ENCODE peak calls at places on chromosomes 7 and 10, in six cellular contexts. One of them, this sample, is unnamed.

GRCh38 chr7:36708765-36709164 is 15.5 kb downstream of the AOAH start:
- DNase-seq in stimulated activated CD4-positive, alpha-beta T cell treated with anti-CD3 and anti-CD28 coated beads, Interleukin-1b, Interleukin-23, amount 100 ng/mL, for 4 hours: no peak
- DNase-seq in T-helper 2 cell: no peak
- DNase-seq in WTC11: no peak
- DNase-seq in NCI-H1105 treated with DMSO at 0.1 percent for 48 hours: no peak
- DNase-seq in Calu3: peak
- DNase-seq in this sample: no peak

GRCh38 chr7:136528329-136528728 is 340.1 kb upstream of the CHRM2 start:
- DNase-seq in stimulated activated CD4-positive, alpha-beta T cell treated with anti-CD3 and anti-CD28 coated beads, Interleukin-1b, Interleukin-23, amount 100 ng/mL, for 4 hours: no peak
- DNase-seq in T-helper 2 cell: no peak
- DNase-seq in WTC11: no peak
- DNase-seq in NCI-H1105 treated with DMSO at 0.1 percent for 48 hours: no peak
- DNase-seq in Calu3: no peak
- DNase-seq in this sample: no peak

GRCh38 chr10:19908991-19909699 is 92.9 kb downstream of the PLXDC2 start:
- DNase-seq in stimulated activated CD4-positive, alpha-beta T cell treated with anti-CD3 and anti-CD28 coated beads, Interleukin-1b, Interleukin-23, amount 100 ng/mL, for 4 hours: no peak
- DNase-seq in T-helper 2 cell: no peak
- DNase-seq in WTC11: no peak
- DNase-seq in NCI-H1105 treated with DMSO at 0.1 percent for 48 hours: no peak
- DNase-seq in Calu3: no peak
- DNase-seq in this sample: no peak

GRCh38 chr7:149725426-149725821 is 48.0 kb downstream of the ZNF467 start:
- DNase-seq in stimulated activated CD4-positive, alpha-beta T cell treated with anti-CD3 and anti-CD28 coated beads, Interleukin-1b, Interleukin-23, amount 100 ng/mL, for 4 hours: no peak
- DNase-seq in T-helper 2 cell: no peak
- DNase-seq in WTC11: no peak
- DNase-seq in NCI-H1105 treated with DMSO at 0.1 percent for 48 hours: no peak
- DNase-seq in Calu3: no peak
- DNase-seq in this sample: no peak

GRCh38 chr10:7945469-7946187 is 108.9 kb upstream of the GATA3 start:
- DNase-seq in stimulated activated CD4-positive, alpha-beta T cell treated with anti-CD3 and anti-CD28 coated beads, Interleukin-1b, Interleukin-23, amount 100 ng/mL, for 4 hours: no peak
- DNase-seq in T-helper 2 cell: no peak
- DNase-seq in WTC11: no peak
- DNase-seq in NCI-H1105 treated with DMSO at 0.1 percent for 48 hours: no peak
- DNase-seq in Calu3: no peak
- DNase-seq in this sample: no peak

GRCh38 chr7:132518102-132518838 is 58.0 kb downstream of the PLXNA4 start:
- DNase-seq in stimulated activated CD4-positive, alpha-beta T cell treated with anti-CD3 and anti-CD28 coated beads, Interleukin-1b, Interleukin-23, amount 100 ng/mL, for 4 hours: no peak
- DNase-seq in T-helper 2 cell: no peak
- DNase-seq in WTC11: peak
- DNase-seq in NCI-H1105 treated with DMSO at 0.1 percent for 48 hours: no peak
- DNase-seq in Calu3: peak
- DNase-seq in this sample: no peak

GRCh38 chr10:69855346-69856163 is 53.8 kb downstream of the COL13A1 start:
- DNase-seq in stimulated activated CD4-positive, alpha-beta T cell treated with anti-CD3 and anti-CD28 coated beads, Interleukin-1b, Interleukin-23, amount 100 ng/mL, for 4 hours: no peak
- DNase-seq in T-helper 2 cell: no peak
- DNase-seq in WTC11: no peak
- DNase-seq in NCI-H1105 treated with DMSO at 0.1 percent for 48 hours: peak
- DNase-seq in Calu3: no peak
- DNase-seq in this sample: no peak

GRCh38 chr7:81604808-81605174 is 165.1 kb downstream of the HGF start:
- DNase-seq in stimulated activated CD4-positive, alpha-beta T cell treated with anti-CD3 and anti-CD28 coated beads, Interleukin-1b, Interleukin-23, amount 100 ng/mL, for 4 hours: no peak
- DNase-seq in T-helper 2 cell: no peak
- DNase-seq in WTC11: no peak
- DNase-seq in NCI-H1105 treated with DMSO at 0.1 percent for 48 hours: no peak
- DNase-seq in Calu3: no peak
- DNase-seq in this sample: no peak

GRCh38 chr10:79242620-79243152 is 104.6 kb upstream of the PPIF start:
- DNase-seq in stimulated activated CD4-positive, alpha-beta T cell treated with anti-CD3 and anti-CD28 coated beads, Interleukin-1b, Interleukin-23, amount 100 ng/mL, for 4 hours: peak
- DNase-seq in T-helper 2 cell: no peak
- DNase-seq in WTC11: peak
- DNase-seq in NCI-H1105 treated with DMSO at 0.1 percent for 48 hours: peak
- DNase-seq in Calu3: peak
- DNase-seq in this sample: no peak

GRCh38 chr10:77179015-77179695 is 458.5 kb downstream of the KCNMA1 start:
- DNase-seq in stimulated activated CD4-positive, alpha-beta T cell treated with anti-CD3 and anti-CD28 coated beads, Interleukin-1b, Interleukin-23, amount 100 ng/mL, for 4 hours: no peak
- DNase-seq in T-helper 2 cell: no peak
- DNase-seq in WTC11: no peak
- DNase-seq in NCI-H1105 treated with DMSO at 0.1 percent for 48 hours: no peak
- DNase-seq in Calu3: no peak
- DNase-seq in this sample: no peak

GRCh38 chr7:96484845-96485244 is 162.9 kb upstream of the SLC25A13 start:
- DNase-seq in stimulated activated CD4-positive, alpha-beta T cell treated with anti-CD3 and anti-CD28 coated beads, Interleukin-1b, Interleukin-23, amount 100 ng/mL, for 4 hours: no peak
- DNase-seq in T-helper 2 cell: no peak
- DNase-seq in WTC11: no peak
- DNase-seq in NCI-H1105 treated with DMSO at 0.1 percent for 48 hours: no peak
- DNase-seq in Calu3: no peak
- DNase-seq in this sample: no peak

GRCh38 chr7:78716876-78717275 is 736.6 kb downstream of the MAGI2 start:
- DNase-seq in stimulated activated CD4-positive, alpha-beta T cell treated with anti-CD3 and anti-CD28 coated beads, Interleukin-1b, Interleukin-23, amount 100 ng/mL, for 4 hours: no peak
- DNase-seq in T-helper 2 cell: no peak
- DNase-seq in WTC11: peak
- DNase-seq in NCI-H1105 treated with DMSO at 0.1 percent for 48 hours: no peak
- DNase-seq in Calu3: peak
- DNase-seq in this sample: no peak

GRCh38 chr7:1359051-1359400 is 100.2 kb downstream of the MICALL2 start:
- DNase-seq in stimulated activated CD4-positive, alpha-beta T cell treated with anti-CD3 and anti-CD28 coated beads, Interleukin-1b, Interleukin-23, amount 100 ng/mL, for 4 hours: no peak
- DNase-seq in T-helper 2 cell: no peak
- DNase-seq in WTC11: no peak
- DNase-seq in NCI-H1105 treated with DMSO at 0.1 percent for 48 hours: no peak
- DNase-seq in Calu3: no peak
- DNase-seq in this sample: no peak

GRCh38 chr10:132898391-132899053 is 43.8 kb downstream of the CFAP46 start:
- DNase-seq in stimulated activated CD4-positive, alpha-beta T cell treated with anti-CD3 and anti-CD28 coated beads, Interleukin-1b, Interleukin-23, amount 100 ng/mL, for 4 hours: no peak
- DNase-seq in T-helper 2 cell: no peak
- DNase-seq in WTC11: no peak
- DNase-seq in NCI-H1105 treated with DMSO at 0.1 percent for 48 hours: no peak
- DNase-seq in Calu3: no peak
- DNase-seq in this sample: no peak

GRCh38 chr7:108368466-108368865 is 87.8 kb downstream of the NRCAM start:
- DNase-seq in stimulated activated CD4-positive, alpha-beta T cell treated with anti-CD3 and anti-CD28 coated beads, Interleukin-1b, Interleukin-23, amount 100 ng/mL, for 4 hours: no peak
- DNase-seq in T-helper 2 cell: no peak
- DNase-seq in WTC11: no peak
- DNase-seq in NCI-H1105 treated with DMSO at 0.1 percent for 48 hours: no peak
- DNase-seq in Calu3: no peak
- DNase-seq in this sample: no peak

GRCh38 chr7:816751-817671 is 15.3 kb upstream of the SUN1 start:
- DNase-seq in stimulated activated CD4-positive, alpha-beta T cell treated with anti-CD3 and anti-CD28 coated beads, Interleukin-1b, Interleukin-23, amount 100 ng/mL, for 4 hours: peak
- DNase-seq in T-helper 2 cell: no peak
- DNase-seq in WTC11: peak
- DNase-seq in NCI-H1105 treated with DMSO at 0.1 percent for 48 hours: peak
- DNase-seq in Calu3: peak
- DNase-seq in this sample: no peak

GRCh38 chr7:3217166-3217565 is 83.9 kb upstream of the SDK1 start:
- DNase-seq in stimulated activated CD4-positive, alpha-beta T cell treated with anti-CD3 and anti-CD28 coated beads, Interleukin-1b, Interleukin-23, amount 100 ng/mL, for 4 hours: no peak
- DNase-seq in T-helper 2 cell: no peak
- DNase-seq in WTC11: no peak
- DNase-seq in NCI-H1105 treated with DMSO at 0.1 percent for 48 hours: no peak
- DNase-seq in Calu3: peak
- DNase-seq in this sample: no peak

GRCh38 chr10:43057231-43057711 is 19.6 kb upstream of the RET start:
- DNase-seq in stimulated activated CD4-positive, alpha-beta T cell treated with anti-CD3 and anti-CD28 coated beads, Interleukin-1b, Interleukin-23, amount 100 ng/mL, for 4 hours: no peak
- DNase-seq in T-helper 2 cell: no peak
- DNase-seq in WTC11: peak
- DNase-seq in NCI-H1105 treated with DMSO at 0.1 percent for 48 hours: no peak
- DNase-seq in Calu3: no peak
- DNase-seq in this sample: no peak

GRCh38 chr7:68488366-68489060 is 1109.8 kb upstream of the AUTS2 start:
- DNase-seq in stimulated activated CD4-positive, alpha-beta T cell treated with anti-CD3 and anti-CD28 coated beads, Interleukin-1b, Interleukin-23, amount 100 ng/mL, for 4 hours: no peak
- DNase-seq in T-helper 2 cell: no peak
- DNase-seq in WTC11: no peak
- DNase-seq in NCI-H1105 treated with DMSO at 0.1 percent for 48 hours: no peak
- DNase-seq in Calu3: no peak
- DNase-seq in this sample: no peak

GRCh38 chr7:46107610-46108217 is 186.6 kb upstream of the IGFBP3 start:
- DNase-seq in stimulated activated CD4-positive, alpha-beta T cell treated with anti-CD3 and anti-CD28 coated beads, Interleukin-1b, Interleukin-23, amount 100 ng/mL, for 4 hours: no peak
- DNase-seq in T-helper 2 cell: no peak
- DNase-seq in WTC11: no peak
- DNase-seq in NCI-H1105 treated with DMSO at 0.1 percent for 48 hours: no peak
- DNase-seq in Calu3: no peak
- DNase-seq in this sample: no peak

GRCh38 chr10:131949041-131949862 is 32.5 kb downstream of the BNIP3 start:
- DNase-seq in stimulated activated CD4-positive, alpha-beta T cell treated with anti-CD3 and anti-CD28 coated beads, Interleukin-1b, Interleukin-23, amount 100 ng/mL, for 4 hours: no peak
- DNase-seq in T-helper 2 cell: no peak
- DNase-seq in WTC11: no peak
- DNase-seq in NCI-H1105 treated with DMSO at 0.1 percent for 48 hours: no peak
- DNase-seq in Calu3: no peak
- DNase-seq in this sample: no peak

GRCh38 chr7:78317371-78317770 is 518.8 kb downstream of the PHTF2 start:
- DNase-seq in stimulated activated CD4-positive, alpha-beta T cell treated with anti-CD3 and anti-CD28 coated beads, Interleukin-1b, Interleukin-23, amount 100 ng/mL, for 4 hours: no peak
- DNase-seq in T-helper 2 cell: no peak
- DNase-seq in WTC11: no peak
- DNase-seq in NCI-H1105 treated with DMSO at 0.1 percent for 48 hours: no peak
- DNase-seq in Calu3: no peak
- DNase-seq in this sample: no peak

GRCh38 chr10:71045936-71046335 is 157.6 kb upstream of the PCBD1 start:
- DNase-seq in stimulated activated CD4-positive, alpha-beta T cell treated with anti-CD3 and anti-CD28 coated beads, Interleukin-1b, Interleukin-23, amount 100 ng/mL, for 4 hours: no peak
- DNase-seq in T-helper 2 cell: no peak
- DNase-seq in WTC11: no peak
- DNase-seq in NCI-H1105 treated with DMSO at 0.1 percent for 48 hours: no peak
- DNase-seq in Calu3: no peak
- DNase-seq in this sample: no peak

GRCh38 chr7:80047856-80048459 is 86.7 kb upstream of the GNAI1 start:
- DNase-seq in stimulated activated CD4-positive, alpha-beta T cell treated with anti-CD3 and anti-CD28 coated beads, Interleukin-1b, Interleukin-23, amount 100 ng/mL, for 4 hours: no peak
- DNase-seq in T-helper 2 cell: no peak
- DNase-seq in WTC11: no peak
- DNase-seq in NCI-H1105 treated with DMSO at 0.1 percent for 48 hours: peak
- DNase-seq in Calu3: no peak
- DNase-seq in this sample: no peak

GRCh38 chr10:31118561-31118960 is 86.9 kb upstream of the ZNF438 start:
- DNase-seq in stimulated activated CD4-positive, alpha-beta T cell treated with anti-CD3 and anti-CD28 coated beads, Interleukin-1b, Interleukin-23, amount 100 ng/mL, for 4 hours: no peak
- DNase-seq in T-helper 2 cell: no peak
- DNase-seq in WTC11: no peak
- DNase-seq in NCI-H1105 treated with DMSO at 0.1 percent for 48 hours: no peak
- DNase-seq in Calu3: peak
- DNase-seq in this sample: no peak

GRCh38 chr10:124455441-124455840 is 5.6 kb upstream of the NKX1-2 start:
- DNase-seq in stimulated activated CD4-positive, alpha-beta T cell treated with anti-CD3 and anti-CD28 coated beads, Interleukin-1b, Interleukin-23, amount 100 ng/mL, for 4 hours: no peak
- DNase-seq in T-helper 2 cell: no peak
- DNase-seq in WTC11: no peak
- DNase-seq in NCI-H1105 treated with DMSO at 0.1 percent for 48 hours: no peak
- DNase-seq in Calu3: no peak
- DNase-seq in this sample: no peak

GRCh38 chr10:117131390-117132327 is 6.4 kb downstream of the VAX1 start:
- DNase-seq in stimulated activated CD4-positive, alpha-beta T cell treated with anti-CD3 and anti-CD28 coated beads, Interleukin-1b, Interleukin-23, amount 100 ng/mL, for 4 hours: no peak
- DNase-seq in T-helper 2 cell: no peak
- DNase-seq in WTC11: peak
- DNase-seq in NCI-H1105 treated with DMSO at 0.1 percent for 48 hours: no peak
- DNase-seq in Calu3: no peak
- DNase-seq in this sample: no peak

GRCh38 chr10:132793871-132794849 is 8.2 kb upstream of the NKX6-2 start:
- DNase-seq in stimulated activated CD4-positive, alpha-beta T cell treated with anti-CD3 and anti-CD28 coated beads, Interleukin-1b, Interleukin-23, amount 100 ng/mL, for 4 hours: no peak
- DNase-seq in T-helper 2 cell: no peak
- DNase-seq in WTC11: no peak
- DNase-seq in NCI-H1105 treated with DMSO at 0.1 percent for 48 hours: peak
- DNase-seq in Calu3: no peak
- DNase-seq in this sample: no peak

GRCh38 chr10:93032105-93032808 is 28.3 kb upstream of the CYP26C1 start:
- DNase-seq in stimulated activated CD4-positive, alpha-beta T cell treated with anti-CD3 and anti-CD28 coated beads, Interleukin-1b, Interleukin-23, amount 100 ng/mL, for 4 hours: no peak
- DNase-seq in T-helper 2 cell: no peak
- DNase-seq in WTC11: no peak
- DNase-seq in NCI-H1105 treated with DMSO at 0.1 percent for 48 hours: no peak
- DNase-seq in Calu3: no peak
- DNase-seq in this sample: no peak